ENCODE peak calls at places on chromosomes 11 and 22, in eight cellular contexts. One of them, this sample, is unnamed.

GRCh38 chr11:5092821-5093585 is 23.6 kb downstream of the OR52E1 start:
- DNase-seq in adrenal gland: no peak
- DNase-seq in transverse colon: no peak
- DNase-seq in SJSA1: no peak
- DNase-seq in mesenchymal stem cell: no peak
- DNase-seq in heart right ventricle: no peak
- DNase-seq in HCT116: no peak
- DNase-seq in effector memory CD4-positive, alpha-beta T cell: no peak
- DNase-seq in this sample: no peak

GRCh38 chr11:26651916-26652315 is 69.9 kb downstream of the SLC5A12 start:
- DNase-seq in adrenal gland: no peak
- DNase-seq in transverse colon: no peak
- DNase-seq in SJSA1: no peak
- DNase-seq in mesenchymal stem cell: no peak
- DNase-seq in heart right ventricle: no peak
- DNase-seq in HCT116: no peak
- DNase-seq in effector memory CD4-positive, alpha-beta T cell: no peak
- DNase-seq in this sample: no peak

GRCh38 chr22:37416389-37416788 is 10.9 kb downstream of the ELFN2 start:
- DNase-seq in adrenal gland: no peak
- DNase-seq in transverse colon: no peak
- DNase-seq in SJSA1: no peak
- DNase-seq in mesenchymal stem cell: no peak
- DNase-seq in heart right ventricle: no peak
- DNase-seq in HCT116: no peak
- DNase-seq in effector memory CD4-positive, alpha-beta T cell: no peak
- DNase-seq in this sample: no peak

GRCh38 chr11:55966391-55966790 is 3.4 kb downstream of the OR10AG1 start:
- DNase-seq in adrenal gland: no peak
- DNase-seq in transverse colon: no peak
- DNase-seq in SJSA1: no peak
- DNase-seq in mesenchymal stem cell: no peak
- DNase-seq in heart right ventricle: no peak
- DNase-seq in HCT116: no peak
- DNase-seq in effector memory CD4-positive, alpha-beta T cell: no peak
- DNase-seq in this sample: no peak

GRCh38 chr22:33867118-33867863 is 53.0 kb downstream of the LARGE1 start:
- DNase-seq in adrenal gland: no peak
- DNase-seq in transverse colon: peak; percentile 67
- DNase-seq in SJSA1: peak; percentile 73
- DNase-seq in mesenchymal stem cell: peak; percentile 81
- DNase-seq in heart right ventricle: no peak
- DNase-seq in HCT116: no peak
- DNase-seq in effector memory CD4-positive, alpha-beta T cell: no peak
- DNase-seq in this sample: no peak

GRCh38 chr11:134527382-134528243 is 115.6 kb upstream of the B3GAT1 start:
- DNase-seq in adrenal gland: peak; percentile 5
- DNase-seq in transverse colon: no peak
- DNase-seq in SJSA1: no peak
- DNase-seq in mesenchymal stem cell: no peak
- DNase-seq in heart right ventricle: peak; percentile 3
- DNase-seq in HCT116: no peak
- DNase-seq in effector memory CD4-positive, alpha-beta T cell: no peak
- DNase-seq in this sample: no peak

GRCh38 chr11:118291453-118291852 is 13.1 kb upstream of the CD3E start:
- DNase-seq in adrenal gland: no peak
- DNase-seq in transverse colon: no peak
- DNase-seq in SJSA1: no peak
- DNase-seq in mesenchymal stem cell: no peak
- DNase-seq in heart right ventricle: no peak
- DNase-seq in HCT116: no peak
- DNase-seq in effector memory CD4-positive, alpha-beta T cell: no peak
- DNase-seq in this sample: no peak

GRCh38 chr11:74681686-74682651 is 49.3 kb downstream of the CHRDL2 start:
- DNase-seq in adrenal gland: no peak
- DNase-seq in transverse colon: peak; percentile 26
- DNase-seq in SJSA1: no peak
- DNase-seq in mesenchymal stem cell: no peak
- DNase-seq in heart right ventricle: peak; percentile 63
- DNase-seq in HCT116: no peak
- DNase-seq in effector memory CD4-positive, alpha-beta T cell: no peak
- DNase-seq in this sample: no peak

GRCh38 chr22:50062509-50063135 is 4.5 kb upstream of the TTLL8 start:
- DNase-seq in adrenal gland: no peak
- DNase-seq in transverse colon: no peak
- DNase-seq in SJSA1: no peak
- DNase-seq in mesenchymal stem cell: no peak
- DNase-seq in heart right ventricle: no peak
- DNase-seq in HCT116: no peak
- DNase-seq in effector memory CD4-positive, alpha-beta T cell: no peak
- DNase-seq in this sample: no peak

GRCh38 chr11:96393753-96394348 is 4.0 kb downstream of the JRKL start:
- DNase-seq in adrenal gland: no peak
- DNase-seq in transverse colon: no peak
- DNase-seq in SJSA1: no peak
- DNase-seq in mesenchymal stem cell: peak; percentile 60
- DNase-seq in heart right ventricle: no peak
- DNase-seq in HCT116: peak; percentile 22
- DNase-seq in effector memory CD4-positive, alpha-beta T cell: no peak
- DNase-seq in this sample: no peak

GRCh38 chr11:111327908-111328624 is 29.7 kb downstream of the POU2AF3 start:
- DNase-seq in adrenal gland: peak; percentile 67
- DNase-seq in transverse colon: no peak
- DNase-seq in SJSA1: no peak
- DNase-seq in mesenchymal stem cell: no peak
- DNase-seq in heart right ventricle: peak; percentile 53
- DNase-seq in HCT116: no peak
- DNase-seq in effector memory CD4-positive, alpha-beta T cell: no peak
- DNase-seq in this sample: no peak

GRCh38 chr11:76744186-76745058 is 38.7 kb upstream of the TSKU start:
- DNase-seq in adrenal gland: no peak
- DNase-seq in transverse colon: peak; percentile 33
- DNase-seq in SJSA1: no peak
- DNase-seq in mesenchymal stem cell: peak; percentile 13
- DNase-seq in heart right ventricle: no peak
- DNase-seq in HCT116: no peak
- DNase-seq in effector memory CD4-positive, alpha-beta T cell: no peak
- DNase-seq in this sample: no peak

GRCh38 chr11:76391039-76391438 is 9.9 kb downstream of the GVQW3 start:
- DNase-seq in adrenal gland: no peak
- DNase-seq in transverse colon: no peak
- DNase-seq in SJSA1: no peak
- DNase-seq in mesenchymal stem cell: no peak
- DNase-seq in heart right ventricle: no peak
- DNase-seq in HCT116: no peak
- DNase-seq in effector memory CD4-positive, alpha-beta T cell: no peak
- DNase-seq in this sample: no peak

GRCh38 chr11:73280606-73281005 is 8.5 kb downstream of the P2RY6 start:
- DNase-seq in adrenal gland: no peak
- DNase-seq in transverse colon: no peak
- DNase-seq in SJSA1: no peak
- DNase-seq in mesenchymal stem cell: peak; percentile 38
- DNase-seq in heart right ventricle: peak; percentile 40
- DNase-seq in HCT116: no peak
- DNase-seq in effector memory CD4-positive, alpha-beta T cell: no peak
- DNase-seq in this sample: no peak

GRCh38 chr22:45338795-45339194 is 29.1 kb downstream of the FAM118A start:
- DNase-seq in adrenal gland: no peak
- DNase-seq in transverse colon: no peak
- DNase-seq in SJSA1: no peak
- DNase-seq in mesenchymal stem cell: no peak
- DNase-seq in heart right ventricle: no peak
- DNase-seq in HCT116: no peak
- DNase-seq in effector memory CD4-positive, alpha-beta T cell: no peak
- DNase-seq in this sample: no peak

GRCh38 chr22:45341503-45341902 is 31.8 kb downstream of the FAM118A start:
- DNase-seq in adrenal gland: no peak
- DNase-seq in transverse colon: no peak
- DNase-seq in SJSA1: no peak
- DNase-seq in mesenchymal stem cell: no peak
- DNase-seq in heart right ventricle: peak; percentile 26
- DNase-seq in HCT116: no peak
- DNase-seq in effector memory CD4-positive, alpha-beta T cell: no peak
- DNase-seq in this sample: no peak

GRCh38 chr22:45344339-45344738 is 34.6 kb downstream of the FAM118A start:
- DNase-seq in adrenal gland: no peak
- DNase-seq in transverse colon: no peak
- DNase-seq in SJSA1: no peak
- DNase-seq in mesenchymal stem cell: peak; percentile 28
- DNase-seq in heart right ventricle: no peak
- DNase-seq in HCT116: no peak
- DNase-seq in effector memory CD4-positive, alpha-beta T cell: no peak
- DNase-seq in this sample: no peak

GRCh38 chr22:45340323-45340722 is 30.6 kb downstream of the FAM118A start:
- DNase-seq in adrenal gland: no peak
- DNase-seq in transverse colon: no peak
- DNase-seq in SJSA1: no peak
- DNase-seq in mesenchymal stem cell: no peak
- DNase-seq in heart right ventricle: no peak
- DNase-seq in HCT116: no peak
- DNase-seq in effector memory CD4-positive, alpha-beta T cell: no peak
- DNase-seq in this sample: no peak

DNA sequence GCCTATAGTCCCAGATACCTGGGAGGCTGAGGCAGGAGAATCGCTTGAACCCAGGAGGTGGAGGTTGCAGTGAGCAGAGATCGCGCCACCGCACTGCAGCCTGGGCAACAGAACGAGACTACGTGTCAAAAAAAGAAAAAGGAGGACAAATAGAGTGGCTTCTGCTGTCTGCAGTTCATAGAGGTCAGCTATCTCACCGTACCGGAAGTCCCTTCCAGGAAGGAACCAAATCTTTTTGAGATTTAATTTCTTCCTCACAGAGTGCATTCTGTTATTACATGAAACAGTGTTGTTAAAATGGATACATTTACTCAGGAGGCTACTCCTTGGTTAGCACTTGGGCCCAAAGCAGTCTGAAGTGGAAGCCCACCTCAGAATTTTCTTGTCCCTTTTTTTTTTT is 33.4 kb downstream of the FAM118A start:
- DNase-seq in adrenal gland: no peak
- DNase-seq in transverse colon: no peak
- DNase-seq in SJSA1: no peak
- DNase-seq in mesenchymal stem cell: no peak
- DNase-seq in heart right ventricle: no peak
- DNase-seq in HCT116: no peak
- DNase-seq in effector memory CD4-positive, alpha-beta T cell: no peak
- DNase-seq in this sample: no peak
- H3K36me3 ChIP-seq in adrenal gland: peaks cover 18% of the 10 kb centered on the region
- H3K36me3 ChIP-seq in transverse colon: peaks cover 26% of the 10 kb centered on the region
- H3K36me3 ChIP-seq in SJSA1: peaks cover 50% of the 10 kb centered on the region
- H3K36me3 ChIP-seq in mesenchymal stem cell: peaks cover 23% of the 10 kb centered on the region
- H3K36me3 ChIP-seq in heart right ventricle: no peaks in the 10 kb centered on the region
- H3K36me3 ChIP-seq in HCT116: peaks cover 11% of the 10 kb centered on the region
- H3K36me3 ChIP-seq in effector memory CD4-positive, alpha-beta T cell: peaks cover 21% of the 10 kb centered on the region
- H3K36me3 ChIP-seq in this sample: peaks cover 30% of the 10 kb centered on the region

DNA sequence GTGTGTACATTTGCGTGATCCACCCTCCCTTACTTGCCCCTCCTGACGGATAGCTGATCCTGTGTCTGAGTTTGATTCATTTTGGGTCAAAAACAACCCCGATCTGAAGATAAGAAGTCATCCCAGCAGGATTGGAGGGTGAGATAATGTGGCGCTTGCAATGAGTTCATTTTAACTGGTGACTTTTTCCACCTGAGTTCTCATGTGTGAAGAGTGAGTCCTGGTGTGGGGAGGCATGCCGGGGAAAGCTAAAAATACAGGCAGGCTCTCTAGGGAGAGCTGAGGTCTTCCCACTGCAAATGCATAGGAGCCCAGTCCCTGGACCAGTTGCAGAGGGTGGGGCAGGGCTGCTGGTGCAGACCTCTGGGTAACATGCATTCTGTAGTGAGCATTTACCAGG is 35.7 kb upstream of the ELF5 start:
- DNase-seq in adrenal gland: no peak
- DNase-seq in transverse colon: no peak
- DNase-seq in SJSA1: no peak
- DNase-seq in mesenchymal stem cell: no peak
- DNase-seq in heart right ventricle: no peak
- DNase-seq in HCT116: no peak
- DNase-seq in effector memory CD4-positive, alpha-beta T cell: no peak
- DNase-seq in this sample: no peak
- H3K27ac ChIP-seq in adrenal gland: no peak overlapping the region
- H3K27ac ChIP-seq in transverse colon: no peak overlapping the region
- H3K27ac ChIP-seq in SJSA1: no peak overlapping the region
- H3K27ac ChIP-seq in mesenchymal stem cell: no peak overlapping the region
- H3K27ac ChIP-seq in heart right ventricle: no peak overlapping the region
- H3K27ac ChIP-seq in HCT116: no peak overlapping the region
- H3K27ac ChIP-seq in effector memory CD4-positive, alpha-beta T cell: no peak overlapping the region
- H3K27ac ChIP-seq in this sample: no peak overlapping the region

DNA sequence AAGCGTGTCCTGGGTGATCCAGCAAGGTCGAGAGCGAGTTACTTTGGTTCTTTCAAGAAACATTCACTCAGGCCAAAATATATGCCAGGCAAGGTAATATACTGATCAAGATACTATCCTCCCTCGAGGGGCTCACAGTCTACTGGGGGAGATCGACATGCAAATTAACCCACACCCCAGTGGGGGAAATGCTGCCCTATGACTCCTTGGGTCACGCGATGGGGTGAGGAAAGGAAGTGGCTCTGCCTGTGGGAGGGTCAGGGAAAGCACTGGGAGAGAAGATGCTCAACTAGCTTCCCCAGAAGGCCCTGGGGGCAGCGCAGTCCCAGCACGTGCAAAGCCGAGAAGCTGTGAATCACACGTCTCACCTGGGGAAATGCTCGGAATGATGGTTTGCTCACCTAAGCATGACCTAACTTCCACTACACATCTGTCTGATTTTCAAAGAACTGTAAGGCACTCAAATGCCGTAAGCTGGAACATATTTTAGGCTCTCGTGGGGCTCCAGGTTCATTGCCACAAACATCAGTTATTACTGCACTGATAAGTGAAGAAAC is 130.7 kb downstream of the RCN1 start:
- DNase-seq in adrenal gland: no peak
- DNase-seq in transverse colon: no peak
- DNase-seq in SJSA1: no peak
- DNase-seq in mesenchymal stem cell: no peak
- DNase-seq in heart right ventricle: no peak
- DNase-seq in HCT116: no peak
- DNase-seq in effector memory CD4-positive, alpha-beta T cell: no peak
- DNase-seq in this sample: no peak
- H3K36me3 ChIP-seq in adrenal gland: no peaks in the 10 kb centered on the region
- H3K36me3 ChIP-seq in transverse colon: no peaks in the 10 kb centered on the region
- H3K36me3 ChIP-seq in SJSA1: no peaks in the 10 kb centered on the region
- H3K36me3 ChIP-seq in mesenchymal stem cell: no peaks in the 10 kb centered on the region
- H3K36me3 ChIP-seq in heart right ventricle: no peaks in the 10 kb centered on the region
- H3K36me3 ChIP-seq in HCT116: no peaks in the 10 kb centered on the region
- H3K36me3 ChIP-seq in effector memory CD4-positive, alpha-beta T cell: no peaks in the 10 kb centered on the region
- H3K36me3 ChIP-seq in this sample: no peaks in the 10 kb centered on the region

DNA sequence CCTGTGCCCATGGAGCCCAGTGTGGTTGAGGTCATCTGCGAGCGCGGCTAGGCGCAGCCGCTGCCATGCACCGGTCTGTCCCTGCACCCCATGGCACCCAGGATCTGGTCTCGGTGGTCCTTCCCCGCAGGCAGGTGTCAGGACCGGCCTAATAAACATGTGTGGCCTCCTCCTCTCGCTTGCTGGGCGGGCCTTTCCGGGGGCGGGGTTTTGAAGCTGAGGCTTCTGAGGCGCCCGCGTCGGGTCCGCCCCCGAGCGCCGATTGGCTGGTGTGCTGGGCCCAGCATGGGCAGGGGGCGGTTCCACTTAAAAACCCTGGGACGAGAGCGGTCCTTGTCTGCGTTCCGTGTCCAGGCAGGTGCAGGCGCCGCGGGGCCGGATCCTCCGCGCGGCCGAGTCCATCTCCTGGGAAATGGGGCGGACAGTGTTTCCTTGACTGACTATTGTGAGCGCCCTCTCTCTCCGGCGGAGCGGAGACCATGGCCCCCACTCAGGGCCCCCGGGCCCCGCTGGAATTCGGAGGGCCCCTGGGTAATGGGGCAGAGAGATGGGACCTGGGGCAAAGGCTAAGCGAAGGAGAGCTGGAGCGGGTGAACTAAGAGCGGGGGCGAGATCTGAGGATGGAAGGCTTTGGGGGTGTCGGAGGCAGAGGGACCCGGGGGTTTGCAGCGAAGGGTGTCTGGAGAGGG is at the start of gene TM7SF2:
- DNase-seq in adrenal gland: peak; percentile 98
- DNase-seq in transverse colon: peak; percentile 98
- DNase-seq in SJSA1: peak; percentile 88
- DNase-seq in mesenchymal stem cell: peak; percentile 94
- DNase-seq in heart right ventricle: peak; percentile 96
- DNase-seq in HCT116: peak; percentile 89
- DNase-seq in effector memory CD4-positive, alpha-beta T cell: peak; percentile 87
- DNase-seq in this sample: peak; percentile 83
- H3K27ac ChIP-seq in adrenal gland: peak within 1 kb of the TSS; percentile 95
- H3K27ac ChIP-seq in transverse colon: peak within 1 kb of the TSS; percentile 83
- H3K27ac ChIP-seq in SJSA1: no peak within 1 kb of the TSS
- H3K27ac ChIP-seq in mesenchymal stem cell: peak within 1 kb of the TSS; percentile 42
- H3K27ac ChIP-seq in heart right ventricle: peak within 1 kb of the TSS; percentile 61
- H3K27ac ChIP-seq in HCT116: peak within 1 kb of the TSS; percentile 82
- H3K27ac ChIP-seq in effector memory CD4-positive, alpha-beta T cell: peak within 1 kb of the TSS; percentile 75
- H3K27ac ChIP-seq in this sample: peak within 1 kb of the TSS; percentile 54